ENCODE peak calls at places on chromosomes 6 and 20, in five cellular contexts. E is gastrocnemius medialis, O is A549, S is erythroblast, Q is suprapubic skin. J is an unnamed sample.

GRCh38 chr6:158910484-158911075 is 89.4 kb downstream of the RSPH3 start:
- DNase-seq in E (no peak), O (no peak), S (no peak), Q (no peak), J (no peak)

GRCh38 chr6:45504947-45505346 is 127.2 kb upstream of the SUPT3H start:
- DNase-seq in E (peak), O (no peak), S (no peak), Q (no peak), J (no peak)

GRCh38 chr6:108781419-108782110 is 66.7 kb upstream of the ARMC2 start:
- DNase-seq in E (no peak), O (no peak), S (no peak), Q (no peak), J (no peak)

GRCh38 chr6:146753306-146753705 is 154.5 kb downstream of the ADGB start:
- DNase-seq in E (no peak), O (no peak), S (no peak), Q (no peak), J (no peak)

GRCh38 chr6:80605165-80605989 is 498.9 kb downstream of the BCKDHB start:
- DNase-seq in E (no peak), O (no peak), S (peak), Q (no peak), J (peak)

GRCh38 chr20:49850463-49851233 is 38.0 kb downstream of the SLC9A8 start:
- DNase-seq in E (no peak), O (no peak), S (no peak), Q (no peak), J (no peak)

GRCh38 chr6:134495893-134496253 is 178.0 kb upstream of the SGK1 start:
- DNase-seq in E (no peak), O (no peak), S (no peak), Q (no peak), J (no peak)

GRCh38 chr20:6828794-6829423 is 61.4 kb downstream of the BMP2 start:
- DNase-seq in E (peak), O (peak), S (peak), Q (peak), J (peak)

GRCh38 chr20:57384486-57384885 is 6.7 kb upstream of the RBM38 start:
- DNase-seq in E (peak), O (no peak), S (no peak), Q (peak), J (no peak)

GRCh38 chr6:117919775-117920492 is 12.9 kb downstream of the SLC35F1 start:
- DNase-seq in E (no peak), O (no peak), S (no peak), Q (no peak), J (no peak)

GRCh38 chr6:107496041-107496440 is 6.1 kb downstream of the SOBP start:
- DNase-seq in E (no peak), O (no peak), S (no peak), Q (no peak), J (no peak)

GRCh38 chr6:5389086-5389745 is 127.9 kb downstream of the FARS2 start:
- DNase-seq in E (no peak), O (no peak), S (no peak), Q (no peak), J (no peak)

GRCh38 chr20:32128167-32128566 is 18.7 kb downstream of the TM9SF4 start:
- DNase-seq in E (no peak), O (no peak), S (no peak), Q (no peak), J (no peak)

GRCh38 chr6:35142578-35142977 is 1.4 kb upstream of the TCP11 start:
- DNase-seq in E (no peak), O (no peak), S (no peak), Q (no peak), J (no peak)

GRCh38 chr6:100962466-100962865 is 81.3 kb upstream of the ASCC3 start:
- DNase-seq in E (no peak), O (no peak), S (no peak), Q (no peak), J (no peak)

GRCh38 chr20:1087311-1087710 is 31.1 kb upstream of the PSMF1 start:
- DNase-seq in E (no peak), O (no peak), S (no peak), Q (no peak), J (no peak)

GRCh38 chr20:8587246-8587645 is 455.2 kb downstream of the PLCB1 start:
- DNase-seq in E (no peak), O (no peak), S (no peak), Q (no peak), J (no peak)

DNA sequence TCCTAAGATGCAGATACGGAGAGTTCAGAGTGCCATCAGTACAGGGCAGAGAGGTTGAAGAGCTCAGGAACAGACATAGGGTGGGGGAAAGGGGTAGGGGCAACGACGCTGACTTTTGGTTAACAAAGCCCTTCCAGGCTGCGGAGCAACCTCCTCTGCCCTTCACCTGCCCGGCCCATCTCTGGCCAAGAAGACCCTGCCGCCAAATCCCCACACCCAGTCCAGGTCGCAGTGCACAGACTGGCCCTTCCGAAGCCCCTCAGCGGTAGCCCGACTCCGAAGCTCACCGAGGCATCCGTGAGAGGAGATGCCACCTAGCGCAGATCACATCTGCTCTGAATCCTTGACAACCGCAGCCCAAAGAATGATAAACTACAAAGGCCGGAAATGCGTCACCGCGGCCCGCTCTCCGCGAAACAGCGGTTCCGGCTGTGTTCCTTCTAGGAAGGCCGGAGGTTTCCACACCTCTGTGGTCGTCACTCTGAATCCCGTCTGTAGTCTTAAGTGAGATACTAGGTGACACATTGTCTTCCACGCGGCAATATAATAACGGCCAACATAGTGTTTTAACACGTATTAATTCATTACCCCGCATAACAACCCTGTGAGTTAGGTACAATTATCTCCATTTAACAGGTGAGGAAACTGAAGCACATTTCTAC is at the start of gene ZSCAN23:
- DNase-seq in E (peak), O (no peak), S (peak), Q (peak), J (peak)
- TF ChIP-seq POLR2A in E (no peak), O (no peak), S (no peak), Q (no peak), J (no peak)

GRCh38 chr6:14132244-14133220 is 15.0 kb downstream of the CD83 start:
- DNase-seq in E (no peak), O (no peak), S (no peak), Q (no peak), J (no peak)
- TF ChIP-seq POLR2A in E (no peak), O (no peak), S (no peak), Q (no peak), J (no peak)

GRCh38 chr6:41519305-41519747 is 26.9 kb upstream of the FOXP4 start:
- DNase-seq in E (no peak), O (no peak), S (no peak), Q (no peak), J (no peak)

GRCh38 chr6:41518118-41518517 is 28.1 kb upstream of the FOXP4 start:
- DNase-seq in E (no peak), O (no peak), S (no peak), Q (no peak), J (no peak)

GRCh38 chr6:41517473-41517872 is 28.7 kb upstream of the FOXP4 start:
- DNase-seq in E (no peak), O (no peak), S (no peak), Q (no peak), J (no peak)

GRCh38 chr6:41522780-41523548 is 23.2 kb upstream of the FOXP4 start:
- DNase-seq in E (no peak), O (no peak), S (no peak), Q (no peak), J (no peak)

DNA sequence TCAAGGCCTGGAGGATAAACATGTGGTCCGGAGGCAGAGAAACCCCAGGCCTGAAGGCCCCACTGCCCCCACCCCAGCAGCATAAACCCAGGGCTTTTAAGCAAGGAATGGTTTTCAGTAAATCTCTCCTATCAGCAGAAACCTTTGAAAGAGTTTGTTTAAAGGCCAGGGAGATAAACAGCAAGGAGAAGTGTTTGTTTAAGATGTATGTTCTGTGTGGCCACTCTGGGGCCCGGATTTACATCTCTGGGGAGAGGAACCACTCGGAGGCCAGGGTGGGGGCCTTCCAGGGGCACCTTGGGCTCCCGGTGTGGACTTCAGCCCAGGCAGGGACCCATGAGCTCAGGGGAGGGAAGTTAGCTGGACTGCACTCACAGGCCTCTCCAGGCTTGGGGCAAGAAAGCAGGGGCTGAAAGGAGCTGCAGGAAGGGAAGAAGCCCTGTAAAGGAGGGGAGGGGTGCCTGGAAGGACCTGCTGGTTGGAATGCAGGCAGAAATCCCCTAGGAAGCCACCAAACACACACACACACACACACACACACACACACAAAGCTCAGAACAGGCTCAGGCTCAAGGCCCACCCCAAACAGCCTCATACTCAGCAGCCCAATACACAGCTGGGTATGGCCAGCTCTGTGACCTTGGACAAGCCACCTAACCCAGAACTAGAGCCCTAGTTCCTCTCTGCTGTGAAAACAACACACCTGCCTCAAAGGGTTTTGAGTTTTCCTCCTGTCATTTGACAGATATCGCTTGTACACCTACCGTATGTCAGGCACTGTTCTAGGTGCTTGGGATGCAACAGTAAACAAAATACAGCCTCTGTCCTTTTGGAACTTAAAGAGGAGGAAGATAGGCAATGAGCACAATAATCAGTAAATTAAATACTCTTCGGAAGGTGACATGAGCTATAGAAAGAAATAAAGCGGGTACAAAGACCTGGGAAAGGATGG is 26.2 kb upstream of the FOXP4 start:
- DNase-seq in E (no peak), O (no peak), S (no peak), Q (no peak), J (no peak)
- TF ChIP-seq POLR2A in E (no peak), O (no peak), S (no peak), Q (no peak), J (no peak)

DNA sequence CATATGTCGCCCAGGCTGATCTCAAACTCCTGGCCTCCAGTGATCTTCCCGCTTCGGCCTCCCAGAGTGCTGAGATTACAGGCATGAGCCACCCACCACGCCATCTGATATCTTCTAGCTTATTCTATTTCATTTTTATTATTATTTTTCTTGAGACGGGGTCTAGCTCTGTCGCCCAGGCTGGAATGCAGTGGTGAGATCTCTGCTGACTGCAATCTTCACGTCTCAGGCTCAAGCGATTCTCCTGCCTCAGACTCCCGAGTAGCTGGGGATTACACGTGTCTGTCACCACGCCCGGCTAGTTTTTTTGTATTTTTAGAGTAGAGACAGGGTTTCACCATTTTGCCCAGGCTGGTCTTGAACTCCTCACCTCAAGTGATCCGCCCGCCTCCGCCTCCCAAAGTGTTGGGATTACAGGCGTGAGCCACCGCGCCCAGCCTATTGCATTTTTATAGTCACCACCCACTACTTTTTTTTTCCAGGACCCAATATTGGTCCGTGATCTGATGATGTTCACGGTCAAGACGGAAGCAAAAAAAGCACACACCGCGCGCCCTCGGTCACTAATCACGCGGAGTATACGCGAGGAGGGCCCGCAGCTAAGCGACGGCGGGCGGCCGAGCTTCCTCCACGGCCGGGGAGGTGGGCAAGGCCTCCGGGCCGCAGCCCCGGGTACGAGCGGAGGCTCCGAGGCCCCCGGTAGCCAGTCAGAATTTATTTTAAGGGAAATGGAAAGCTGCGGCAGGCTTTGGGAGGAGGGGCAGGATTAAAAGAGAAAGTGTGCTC is 1.1 kb upstream of the LSM14B start:
- DNase-seq in E (peak), O (peak), S (peak), Q (peak), J (peak)
- TF ChIP-seq POLR2A in E (peak), O (no peak), S (no peak), Q (peak), J (peak)

GRCh38 chr6:3733321-3733925 is 18.1 kb downstream of the PXDC1 start:
- DNase-seq in E (no peak), O (no peak), S (no peak), Q (peak), J (no peak)

GRCh38 chr6:3735029-3735605 is 16.4 kb downstream of the PXDC1 start:
- DNase-seq in E (no peak), O (no peak), S (no peak), Q (no peak), J (no peak)

GRCh38 chr6:3731700-3732099 is 19.8 kb downstream of the PXDC1 start:
- DNase-seq in E (no peak), O (no peak), S (no peak), Q (no peak), J (no peak)

GRCh38 chr6:3734023-3734422 is 17.5 kb downstream of the PXDC1 start:
- DNase-seq in E (no peak), O (no peak), S (no peak), Q (peak), J (no peak)

GRCh38 chr6:3732345-3733141 is 19.0 kb downstream of the PXDC1 start:
- DNase-seq in E (peak), O (peak), S (peak), Q (peak), J (peak)
- TF ChIP-seq POLR2A in E (no peak), O (no peak), S (no peak), Q (no peak), J (no peak)